ENCODE peak calls at places on chromosome 10, in four cellular contexts. One of them, this sample, is unnamed.

GRCh38 chr10:78771215-78771614 is 297.6 kb upstream of the ZMIZ1 start:
- DNase-seq in GM12878: no peak
- DNase-seq in HCT116: no peak
- DNase-seq in cardiac muscle cell: no peak
- DNase-seq in this sample: no peak

GRCh38 chr10:71727429-71728217 is 8.0 kb upstream of the C10orf105 start:
- DNase-seq in GM12878: peak; percentile 90
- DNase-seq in HCT116: no peak
- DNase-seq in cardiac muscle cell: peak; percentile 30
- DNase-seq in this sample: no peak

GRCh38 chr10:22335204-22335956 is 9.9 kb upstream of the SPAG6 start:
- DNase-seq in GM12878: no peak
- DNase-seq in HCT116: no peak
- DNase-seq in cardiac muscle cell: peak; percentile 70
- DNase-seq in this sample: no peak

GRCh38 chr10:103125323-103126267 is 67.5 kb downstream of the NT5C2 start:
- DNase-seq in GM12878: peak; percentile 87
- DNase-seq in HCT116: no peak
- DNase-seq in cardiac muscle cell: peak; percentile 71
- DNase-seq in this sample: no peak

GRCh38 chr10:75922435-75922834 is 491.0 kb downstream of the LRMDA start:
- DNase-seq in GM12878: no peak
- DNase-seq in HCT116: no peak
- DNase-seq in cardiac muscle cell: peak; percentile 46
- DNase-seq in this sample: no peak

GRCh38 chr10:8331896-8332729 is 277.6 kb downstream of the GATA3 start:
- DNase-seq in GM12878: no peak
- DNase-seq in HCT116: no peak
- DNase-seq in cardiac muscle cell: peak; percentile 85
- DNase-seq in this sample: no peak

GRCh38 chr10:121084675-121085070 is 233.5 kb downstream of the WDR11 start:
- DNase-seq in GM12878: no peak
- DNase-seq in HCT116: no peak
- DNase-seq in cardiac muscle cell: no peak
- DNase-seq in this sample: no peak

GRCh38 chr10:3172081-3172445 is 519 bp downstream of the PITRM1 start:
- DNase-seq in GM12878: no peak
- DNase-seq in HCT116: peak; percentile 6
- DNase-seq in cardiac muscle cell: peak; percentile 58
- DNase-seq in this sample: no peak

GRCh38 chr10:60604356-60604755 is 173.9 kb upstream of the CDK1 start:
- DNase-seq in GM12878: no peak
- DNase-seq in HCT116: no peak
- DNase-seq in cardiac muscle cell: peak; percentile 22
- DNase-seq in this sample: no peak

GRCh38 chr10:119222531-119222930 is 15.2 kb downstream of the GRK5 start:
- DNase-seq in GM12878: no peak
- DNase-seq in HCT116: no peak
- DNase-seq in cardiac muscle cell: peak; percentile 36
- DNase-seq in this sample: no peak
- H3K4me3 ChIP-seq in GM12878: no peak overlapping the region
- H3K4me3 ChIP-seq in HCT116: no peak overlapping the region
- H3K4me3 ChIP-seq in cardiac muscle cell: no peak overlapping the region
- H3K4me3 ChIP-seq in this sample: no peak overlapping the region

GRCh38 chr10:124630551-124630950 is 113.6 kb downstream of the FAM53B start:
- DNase-seq in GM12878: no peak
- DNase-seq in HCT116: no peak
- DNase-seq in cardiac muscle cell: no peak
- DNase-seq in this sample: no peak

GRCh38 chr10:124629410-124629809 is 114.8 kb downstream of the FAM53B start:
- DNase-seq in GM12878: no peak
- DNase-seq in HCT116: no peak
- DNase-seq in cardiac muscle cell: no peak
- DNase-seq in this sample: no peak

GRCh38 chr10:124628676-124629021 is 115.5 kb downstream of the FAM53B start:
- DNase-seq in GM12878: no peak
- DNase-seq in HCT116: no peak
- DNase-seq in cardiac muscle cell: no peak
- DNase-seq in this sample: no peak

GRCh38 chr10:124627851-124628675 is 116.1 kb downstream of the FAM53B start:
- DNase-seq in GM12878: no peak
- DNase-seq in HCT116: no peak
- DNase-seq in cardiac muscle cell: no peak
- DNase-seq in this sample: no peak

GRCh38 chr10:124629842-124630241 is 114.3 kb downstream of the FAM53B start:
- DNase-seq in GM12878: no peak
- DNase-seq in HCT116: no peak
- DNase-seq in cardiac muscle cell: no peak
- DNase-seq in this sample: no peak
- H3K4me1 ChIP-seq in GM12878: peaks cover 23% of the 10 kb centered on the region
- H3K4me1 ChIP-seq in HCT116: peaks cover 17% of the 10 kb centered on the region
- H3K4me1 ChIP-seq in cardiac muscle cell: no peaks in the 10 kb centered on the region
- H3K4me1 ChIP-seq in this sample: peaks cover 24% of the 10 kb centered on the region

GRCh38 chr10:49395741-49396665 is at the start of gene DRGX:
- DNase-seq in GM12878: no peak
- DNase-seq in HCT116: no peak
- DNase-seq in cardiac muscle cell: no peak
- DNase-seq in this sample: no peak
- H3K4me3 ChIP-seq in GM12878: no peak within 1 kb of the TSS
- H3K4me3 ChIP-seq in HCT116: no peak within 1 kb of the TSS
- H3K4me3 ChIP-seq in cardiac muscle cell: no peak within 1 kb of the TSS
- H3K4me3 ChIP-seq in this sample: peak within 1 kb of the TSS; percentile 46

GRCh38 chr10:68756246-68756645 is 35.2 kb downstream of the CCAR1 start:
- DNase-seq in GM12878: no peak
- DNase-seq in HCT116: no peak
- DNase-seq in cardiac muscle cell: no peak
- DNase-seq in this sample: no peak

GRCh38 chr10:68759223-68759863 is 38.3 kb downstream of the CCAR1 start:
- DNase-seq in GM12878: no peak
- DNase-seq in HCT116: no peak
- DNase-seq in cardiac muscle cell: no peak
- DNase-seq in this sample: no peak

GRCh38 chr10:68756766-68757165 is 35.7 kb downstream of the CCAR1 start:
- DNase-seq in GM12878: no peak
- DNase-seq in HCT116: no peak
- DNase-seq in cardiac muscle cell: peak; percentile 4
- DNase-seq in this sample: no peak

DNA sequence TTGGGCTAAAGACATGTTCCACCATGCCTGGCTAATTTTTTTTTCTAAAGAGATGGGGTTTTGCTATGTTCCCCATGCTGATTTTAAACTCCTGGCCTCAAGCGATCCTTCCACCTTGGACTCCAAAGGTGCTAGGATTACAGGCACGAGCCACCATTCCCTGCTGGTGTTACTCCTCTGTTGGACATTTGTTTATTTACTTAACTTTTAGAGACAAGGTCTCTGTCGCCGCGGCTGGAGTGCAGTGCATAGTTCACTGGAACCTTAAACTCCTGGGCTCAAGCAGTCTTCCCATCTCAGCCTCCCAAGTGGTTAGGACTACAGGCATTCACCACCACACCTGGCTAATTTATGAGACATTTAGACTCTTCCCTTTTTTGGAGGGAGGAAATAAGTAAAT is 38.9 kb downstream of the CCAR1 start:
- DNase-seq in GM12878: no peak
- DNase-seq in HCT116: no peak
- DNase-seq in cardiac muscle cell: no peak
- DNase-seq in this sample: no peak
- H3K4me1 ChIP-seq in GM12878: no peaks in the 10 kb centered on the region
- H3K4me1 ChIP-seq in HCT116: no peaks in the 10 kb centered on the region
- H3K4me1 ChIP-seq in cardiac muscle cell: no peaks in the 10 kb centered on the region
- H3K4me1 ChIP-seq in this sample: no peaks in the 10 kb centered on the region

DNA sequence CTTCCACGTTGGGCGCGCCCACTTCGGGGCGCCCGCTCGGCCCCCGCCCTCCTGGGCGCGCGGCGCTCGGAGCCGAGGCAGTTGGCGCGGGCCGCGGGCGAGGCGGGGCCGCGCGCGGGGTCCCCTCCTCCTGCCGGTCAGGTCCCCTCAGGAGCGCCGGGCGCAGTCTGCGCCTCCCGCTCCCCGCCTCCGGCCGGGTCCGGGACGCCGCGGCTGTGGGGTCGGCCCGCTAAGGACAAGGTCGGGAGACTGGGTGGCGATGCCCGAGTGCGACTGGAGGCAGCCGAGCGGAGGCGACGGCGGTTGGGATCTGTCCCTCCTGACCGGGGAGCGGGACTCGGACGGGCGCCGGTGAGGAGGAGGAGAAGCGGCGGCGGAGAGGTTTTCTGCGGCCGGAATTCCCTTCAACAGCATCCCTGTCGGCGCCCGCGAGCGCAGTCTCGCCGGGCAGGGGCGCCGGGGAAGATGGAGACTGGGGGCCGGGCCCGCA is at the start of gene ATRNL1:
- DNase-seq in GM12878: no peak
- DNase-seq in HCT116: no peak
- DNase-seq in cardiac muscle cell: peak; percentile 11
- DNase-seq in this sample: peak; percentile 9
- H3K4me3 ChIP-seq in GM12878: peak within 1 kb of the TSS; percentile 81
- H3K4me3 ChIP-seq in HCT116: peak within 1 kb of the TSS; percentile 39
- H3K4me3 ChIP-seq in cardiac muscle cell: peak within 1 kb of the TSS; percentile 81
- H3K4me3 ChIP-seq in this sample: peak within 1 kb of the TSS; percentile 62

GRCh38 chr10:72736881-72737280 is 44.9 kb downstream of the MCU start:
- DNase-seq in GM12878: no peak
- DNase-seq in HCT116: no peak
- DNase-seq in cardiac muscle cell: no peak
- DNase-seq in this sample: no peak
- H3K4me1 ChIP-seq in GM12878: no peaks in the 10 kb centered on the region
- H3K4me1 ChIP-seq in HCT116: no peaks in the 10 kb centered on the region
- H3K4me1 ChIP-seq in cardiac muscle cell: peaks cover 33% of the 10 kb centered on the region
- H3K4me1 ChIP-seq in this sample: no peaks in the 10 kb centered on the region

GRCh38 chr10:133087679-133088523 is at the start of gene ADGRA1:
- DNase-seq in GM12878: no peak
- DNase-seq in HCT116: no peak
- DNase-seq in cardiac muscle cell: no peak
- DNase-seq in this sample: no peak
- H3K4me3 ChIP-seq in GM12878: no peak within 1 kb of the TSS
- H3K4me3 ChIP-seq in HCT116: no peak within 1 kb of the TSS
- H3K4me3 ChIP-seq in cardiac muscle cell: peak within 1 kb of the TSS; percentile 32
- H3K4me3 ChIP-seq in this sample: peak within 1 kb of the TSS; percentile 40

GRCh38 chr10:124255556-124255955 is 162.2 kb upstream of the CHST15 start:
- DNase-seq in GM12878: no peak
- DNase-seq in HCT116: no peak
- DNase-seq in cardiac muscle cell: no peak
- DNase-seq in this sample: no peak

GRCh38 chr10:124253006-124253405 is 159.6 kb upstream of the CHST15 start:
- DNase-seq in GM12878: no peak
- DNase-seq in HCT116: no peak
- DNase-seq in cardiac muscle cell: no peak
- DNase-seq in this sample: no peak

GRCh38 chr10:124256151-124256550 is 162.6 kb downstream of the OAT start:
- DNase-seq in GM12878: no peak
- DNase-seq in HCT116: no peak
- DNase-seq in cardiac muscle cell: no peak
- DNase-seq in this sample: no peak

GRCh38 chr10:124252097-124252715 is 158.8 kb upstream of the CHST15 start:
- DNase-seq in GM12878: no peak
- DNase-seq in HCT116: no peak
- DNase-seq in cardiac muscle cell: no peak
- DNase-seq in this sample: no peak

GRCh38 chr10:124254519-124254918 is 161.1 kb upstream of the CHST15 start:
- DNase-seq in GM12878: no peak
- DNase-seq in HCT116: no peak
- DNase-seq in cardiac muscle cell: peak; percentile 17
- DNase-seq in this sample: no peak
- H3K4me1 ChIP-seq in GM12878: peaks cover 30% of the 10 kb centered on the region
- H3K4me1 ChIP-seq in HCT116: no peaks in the 10 kb centered on the region
- H3K4me1 ChIP-seq in cardiac muscle cell: no peaks in the 10 kb centered on the region
- H3K4me1 ChIP-seq in this sample: no peaks in the 10 kb centered on the region

This sample was measured in NT2/D1.